ENCODE peak calls at places on chromosome 12, in four cellular contexts. One of them, this sample, is unnamed.
A peak's percentile ranks its signal among the peaks of the same experiment; 100 is the strongest.

GRCh38 chr12:89469361-89469760 is 55.2 kb downstream of the GALNT4 start:
- DNase-seq in IMR-90: peak; percentile 73
- DNase-seq in WTC11: no peak
- DNase-seq in K562: no peak
- DNase-seq in this sample: no peak

GRCh38 chr12:56224954-56225353 is 812 bp downstream of the NABP2 start:
- DNase-seq in IMR-90: no peak
- DNase-seq in WTC11: no peak
- DNase-seq in K562: no peak
- DNase-seq in this sample: no peak

GRCh38 chr12:111361717-111362576 is 6.9 kb downstream of the PHETA1 start:
- DNase-seq in IMR-90: no peak
- DNase-seq in WTC11: no peak
- DNase-seq in K562: no peak
- DNase-seq in this sample: no peak

GRCh38 chr12:24535334-24536019 is 413.4 kb downstream of the BCAT1 start:
- DNase-seq in IMR-90: no peak
- DNase-seq in WTC11: no peak
- DNase-seq in K562: no peak
- DNase-seq in this sample: no peak

GRCh38 chr12:63151898-63152700 is 1.1 kb upstream of the AVPR1A start:
- DNase-seq in IMR-90: peak; percentile 24
- DNase-seq in WTC11: peak; percentile 72
- DNase-seq in K562: peak; percentile 18
- DNase-seq in this sample: peak; percentile 64

GRCh38 chr12:5267603-5268423 is 164.1 kb upstream of the NTF3 start:
- DNase-seq in IMR-90: peak; percentile 84
- DNase-seq in WTC11: no peak
- DNase-seq in K562: no peak
- DNase-seq in this sample: no peak

GRCh38 chr12:40697566-40698257 is 5.5 kb downstream of the CNTN1 start:
- DNase-seq in IMR-90: no peak
- DNase-seq in WTC11: no peak
- DNase-seq in K562: no peak
- DNase-seq in this sample: no peak

GRCh38 chr12:53336137-53336785 is at the start of gene SP7:
- DNase-seq in IMR-90: no peak
- DNase-seq in WTC11: no peak
- DNase-seq in K562: no peak
- DNase-seq in this sample: no peak

GRCh38 chr12:13093850-13094225 is 9.6 kb downstream of the GSG1 start:
- DNase-seq in IMR-90: no peak
- DNase-seq in WTC11: no peak
- DNase-seq in K562: no peak
- DNase-seq in this sample: no peak

GRCh38 chr12:104171785-104172563 is 34.0 kb upstream of the NFYB start:
- DNase-seq in IMR-90: no peak
- DNase-seq in WTC11: peak; percentile 60
- DNase-seq in K562: peak; percentile 97
- DNase-seq in this sample: no peak

GRCh38 chr12:119179335-119180021 is 747 bp downstream of the HSPB8 start:
- DNase-seq in IMR-90: peak; percentile 70
- DNase-seq in WTC11: peak; percentile 38
- DNase-seq in K562: peak; percentile 42
- DNase-seq in this sample: peak; percentile 64

GRCh38 chr12:37547611-37548010 is 769.0 kb upstream of the ALG10B start:
- DNase-seq in IMR-90: no peak
- DNase-seq in WTC11: no peak
- DNase-seq in K562: peak; percentile 39
- DNase-seq in this sample: no peak

GRCh38 chr12:116123511-116124258 is 153.8 kb downstream of the MED13L start:
- DNase-seq in IMR-90: peak; percentile 66
- DNase-seq in WTC11: no peak
- DNase-seq in K562: peak; percentile 25
- DNase-seq in this sample: no peak

DNA sequence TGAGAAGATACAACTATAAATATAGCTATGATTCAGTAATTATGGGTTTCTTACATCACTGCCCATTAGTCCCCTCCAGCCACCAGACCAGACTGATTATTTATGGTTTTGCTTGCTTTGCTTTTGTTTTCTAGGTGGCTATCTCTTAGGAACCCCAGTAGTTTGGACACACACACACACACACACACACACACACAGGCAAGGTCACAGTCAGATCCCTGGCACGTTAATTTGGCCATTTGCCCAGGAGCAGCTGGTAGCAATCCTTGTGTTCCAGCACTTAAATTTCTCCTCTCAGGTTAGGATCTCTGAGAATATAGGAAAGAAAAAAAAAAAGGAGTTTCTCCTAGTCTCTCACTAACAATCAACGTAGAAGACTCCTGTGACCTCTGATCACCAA is 90.2 kb upstream of the RESF1 start:
- DNase-seq in IMR-90: peak; percentile 20
- DNase-seq in WTC11: no peak
- DNase-seq in K562: no peak
- DNase-seq in this sample: no peak
- TF ChIP-seq USF2 in IMR-90: no peak
- TF ChIP-seq USF2 in WTC11: no peak
- TF ChIP-seq USF2 in K562: no peak
- TF ChIP-seq USF2 in this sample: no peak

GRCh38 chr12:6778571-6779550 is 6.5 kb downstream of the LAG3 start:
- DNase-seq in IMR-90: peak; percentile 91
- DNase-seq in WTC11: peak; percentile 97
- DNase-seq in K562: peak; percentile 89
- DNase-seq in this sample: peak; percentile 71
- TF ChIP-seq USF2 in IMR-90: peak; percentile 12
- TF ChIP-seq USF2 in WTC11: peak; percentile 32
- TF ChIP-seq USF2 in K562: no peak
- TF ChIP-seq USF2 in this sample: no peak

DNA sequence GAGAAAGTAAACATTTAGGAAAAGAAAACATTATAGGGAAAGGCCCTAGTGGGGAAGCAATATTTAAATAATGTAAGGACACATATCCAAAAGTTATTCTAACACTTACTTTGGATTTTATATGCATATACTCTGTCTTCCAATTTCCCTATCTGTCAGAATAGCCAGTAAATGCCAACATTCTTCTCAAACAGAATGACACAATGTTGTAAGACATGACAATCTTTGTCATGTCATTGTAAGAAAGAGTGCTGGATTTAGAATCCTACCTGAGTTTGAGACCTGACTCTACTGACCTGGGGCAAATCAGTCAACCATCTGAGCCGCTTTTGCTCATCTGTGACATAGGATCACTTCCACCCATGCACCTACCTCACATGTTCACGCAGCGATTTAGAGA is 198.3 kb downstream of the PHLDA1 start:
- DNase-seq in IMR-90: no peak
- DNase-seq in WTC11: no peak
- DNase-seq in K562: no peak
- DNase-seq in this sample: no peak
- TF ChIP-seq USF2 in IMR-90: no peak
- TF ChIP-seq USF2 in WTC11: no peak
- TF ChIP-seq USF2 in K562: no peak
- TF ChIP-seq USF2 in this sample: no peak

DNA sequence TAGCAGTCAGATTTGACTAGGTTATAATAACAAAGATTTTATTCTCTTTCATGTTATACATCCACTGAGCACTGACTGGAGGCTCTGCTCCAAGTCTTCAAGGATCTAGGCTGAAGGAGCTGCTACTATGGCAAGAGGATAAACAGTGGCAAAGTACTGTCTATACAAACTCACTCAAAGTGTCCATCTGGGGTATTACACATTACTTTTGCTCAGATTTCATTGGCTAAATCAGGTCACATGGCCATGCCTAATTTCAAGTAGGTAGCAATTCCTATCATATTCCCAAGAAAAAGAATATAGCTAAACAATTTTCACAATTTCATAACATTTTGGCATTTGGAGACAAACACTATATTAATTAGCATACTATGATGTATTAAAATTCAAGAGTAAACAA is 40.9 kb downstream of the CDK17 start:
- DNase-seq in IMR-90: no peak
- DNase-seq in WTC11: no peak
- DNase-seq in K562: peak; percentile 37
- DNase-seq in this sample: peak; percentile 28
- TF ChIP-seq USF2 in IMR-90: peak; percentile 76
- TF ChIP-seq USF2 in WTC11: peak; percentile 55
- TF ChIP-seq USF2 in K562: peak; percentile 58
- TF ChIP-seq USF2 in this sample: peak; percentile 68

GRCh38 chr12:39296496-39296895 is 146.4 kb downstream of the KIF21A start:
- DNase-seq in IMR-90: no peak
- DNase-seq in WTC11: no peak
- DNase-seq in K562: no peak
- DNase-seq in this sample: no peak

GRCh38 chr12:39297946-39298345 is 145.0 kb downstream of the KIF21A start:
- DNase-seq in IMR-90: no peak
- DNase-seq in WTC11: no peak
- DNase-seq in K562: no peak
- DNase-seq in this sample: no peak

GRCh38 chr12:39292125-39292630 is 150.7 kb downstream of the KIF21A start:
- DNase-seq in IMR-90: no peak
- DNase-seq in WTC11: no peak
- DNase-seq in K562: no peak
- DNase-seq in this sample: no peak

GRCh38 chr12:39294712-39295111 is 148.2 kb downstream of the KIF21A start:
- DNase-seq in IMR-90: no peak
- DNase-seq in WTC11: no peak
- DNase-seq in K562: no peak
- DNase-seq in this sample: no peak
- TF ChIP-seq USF2 in IMR-90: no peak
- TF ChIP-seq USF2 in WTC11: no peak
- TF ChIP-seq USF2 in K562: no peak
- TF ChIP-seq USF2 in this sample: no peak

GRCh38 chr12:65618574-65618973 is 205.7 kb upstream of the HMGA2 start:
- DNase-seq in IMR-90: no peak
- DNase-seq in WTC11: no peak
- DNase-seq in K562: no peak
- DNase-seq in this sample: no peak
- TF ChIP-seq USF2 in IMR-90: no peak
- TF ChIP-seq USF2 in WTC11: no peak
- TF ChIP-seq USF2 in K562: no peak
- TF ChIP-seq USF2 in this sample: no peak

GRCh38 chr12:69484428-69484827 is 14.2 kb downstream of the FRS2 start:
- DNase-seq in IMR-90: no peak
- DNase-seq in WTC11: no peak
- DNase-seq in K562: no peak
- DNase-seq in this sample: no peak
- TF ChIP-seq USF2 in IMR-90: no peak
- TF ChIP-seq USF2 in WTC11: no peak
- TF ChIP-seq USF2 in K562: no peak
- TF ChIP-seq USF2 in this sample: no peak

This sample was measured in A549.